ENCODE peak calls at places on chromosomes 4 and X, in ten cellular contexts. One of them, this sample, is unnamed.

GRCh38 chr4:24560770-24561415 is 23.5 kb downstream of the DHX15 start:
- DNase-seq in activated CD4-positive, alpha-beta T cell treated with anti-CD3 and anti-CD28 coated beads, Interleukin-2, amount 50 U/mL, for 1 hour: no peak
- DNase-seq in iris pigment epithelial cell: peak
- DNase-seq in AG08395: no peak
- DNase-seq in activated CD8-positive, alpha-beta memory T cell treated with anti-CD3 and anti-CD28 coated beads for 1 hour: no peak
- DNase-seq in natural killer cell: no peak
- DNase-seq in anterior cingulate cortex: no peak
- DNase-seq in HEK293T: no peak
- DNase-seq in KBM-7: no peak
- DNase-seq in mesothelial cell of epicardium: no peak
- DNase-seq in this sample: no peak

GRCh38 chr4:139762715-139763114 is 97.1 kb downstream of the MGST2 start:
- DNase-seq in activated CD8-positive, alpha-beta memory T cell treated with anti-CD3 and anti-CD28 coated beads for 1 hour: no peak
- DNase-seq in iris pigment epithelial cell: no peak
- DNase-seq in KBM-7: no peak
- DNase-seq in AG08395: no peak
- DNase-seq in natural killer cell: no peak
- DNase-seq in anterior cingulate cortex: no peak
- DNase-seq in HEK293T: no peak
- DNase-seq in activated CD4-positive, alpha-beta T cell treated with anti-CD3 and anti-CD28 coated beads, Interleukin-2, amount 50 U/mL, for 1 hour: no peak
- DNase-seq in mesothelial cell of epicardium: no peak
- DNase-seq in this sample: no peak

GRCh38 chr4:140863187-140863586 is 107.0 kb upstream of the TBC1D9 start:
- DNase-seq in natural killer cell: no peak
- DNase-seq in HEK293T: no peak
- DNase-seq in iris pigment epithelial cell: no peak
- DNase-seq in activated CD4-positive, alpha-beta T cell treated with anti-CD3 and anti-CD28 coated beads, Interleukin-2, amount 50 U/mL, for 1 hour: no peak
- DNase-seq in activated CD8-positive, alpha-beta memory T cell treated with anti-CD3 and anti-CD28 coated beads for 1 hour: no peak
- DNase-seq in anterior cingulate cortex: no peak
- DNase-seq in mesothelial cell of epicardium: no peak
- DNase-seq in KBM-7: no peak
- DNase-seq in AG08395: no peak
- DNase-seq in this sample: no peak

GRCh38 chrX:119948381-119948780 is 4.8 kb upstream of the NKAP start:
- DNase-seq in activated CD8-positive, alpha-beta memory T cell treated with anti-CD3 and anti-CD28 coated beads for 1 hour: no peak
- DNase-seq in mesothelial cell of epicardium: no peak
- DNase-seq in anterior cingulate cortex: no peak
- DNase-seq in KBM-7: no peak
- DNase-seq in HEK293T: no peak
- DNase-seq in iris pigment epithelial cell: peak
- DNase-seq in natural killer cell: no peak
- DNase-seq in activated CD4-positive, alpha-beta T cell treated with anti-CD3 and anti-CD28 coated beads, Interleukin-2, amount 50 U/mL, for 1 hour: no peak
- DNase-seq in AG08395: no peak
- DNase-seq in this sample: no peak

GRCh38 chr4:7425591-7426468 is 8.9 kb downstream of the PSAPL1 start:
- DNase-seq in activated CD8-positive, alpha-beta memory T cell treated with anti-CD3 and anti-CD28 coated beads for 1 hour: no peak
- DNase-seq in activated CD4-positive, alpha-beta T cell treated with anti-CD3 and anti-CD28 coated beads, Interleukin-2, amount 50 U/mL, for 1 hour: no peak
- DNase-seq in iris pigment epithelial cell: no peak
- DNase-seq in natural killer cell: peak
- DNase-seq in AG08395: no peak
- DNase-seq in mesothelial cell of epicardium: peak
- DNase-seq in anterior cingulate cortex: no peak
- DNase-seq in HEK293T: no peak
- DNase-seq in KBM-7: no peak
- DNase-seq in this sample: no peak

GRCh38 chr4:107599841-107600240 is 120.2 kb downstream of the PAPSS1 start:
- DNase-seq in natural killer cell: no peak
- DNase-seq in AG08395: peak
- DNase-seq in KBM-7: no peak
- DNase-seq in mesothelial cell of epicardium: no peak
- DNase-seq in activated CD4-positive, alpha-beta T cell treated with anti-CD3 and anti-CD28 coated beads, Interleukin-2, amount 50 U/mL, for 1 hour: no peak
- DNase-seq in HEK293T: no peak
- DNase-seq in anterior cingulate cortex: no peak
- DNase-seq in activated CD8-positive, alpha-beta memory T cell treated with anti-CD3 and anti-CD28 coated beads for 1 hour: no peak
- DNase-seq in iris pigment epithelial cell: no peak
- DNase-seq in this sample: peak

GRCh38 chr4:19947349-19947748 is 304.4 kb upstream of the SLIT2 start:
- DNase-seq in activated CD8-positive, alpha-beta memory T cell treated with anti-CD3 and anti-CD28 coated beads for 1 hour: no peak
- DNase-seq in AG08395: peak
- DNase-seq in natural killer cell: no peak
- DNase-seq in activated CD4-positive, alpha-beta T cell treated with anti-CD3 and anti-CD28 coated beads, Interleukin-2, amount 50 U/mL, for 1 hour: no peak
- DNase-seq in HEK293T: no peak
- DNase-seq in mesothelial cell of epicardium: no peak
- DNase-seq in iris pigment epithelial cell: peak
- DNase-seq in KBM-7: no peak
- DNase-seq in anterior cingulate cortex: no peak
- DNase-seq in this sample: peak

GRCh38 chr4:67918428-67918827 is 34.6 kb upstream of the TMPRSS11D start:
- DNase-seq in natural killer cell: no peak
- DNase-seq in activated CD8-positive, alpha-beta memory T cell treated with anti-CD3 and anti-CD28 coated beads for 1 hour: no peak
- DNase-seq in KBM-7: peak
- DNase-seq in anterior cingulate cortex: no peak
- DNase-seq in iris pigment epithelial cell: no peak
- DNase-seq in activated CD4-positive, alpha-beta T cell treated with anti-CD3 and anti-CD28 coated beads, Interleukin-2, amount 50 U/mL, for 1 hour: no peak
- DNase-seq in HEK293T: no peak
- DNase-seq in mesothelial cell of epicardium: no peak
- DNase-seq in AG08395: no peak
- DNase-seq in this sample: no peak

GRCh38 chrX:118550792-118551191 is 55.2 kb downstream of the DOCK11 start:
- DNase-seq in activated CD4-positive, alpha-beta T cell treated with anti-CD3 and anti-CD28 coated beads, Interleukin-2, amount 50 U/mL, for 1 hour: no peak
- DNase-seq in natural killer cell: no peak
- DNase-seq in anterior cingulate cortex: no peak
- DNase-seq in KBM-7: no peak
- DNase-seq in iris pigment epithelial cell: no peak
- DNase-seq in HEK293T: no peak
- DNase-seq in activated CD8-positive, alpha-beta memory T cell treated with anti-CD3 and anti-CD28 coated beads for 1 hour: no peak
- DNase-seq in AG08395: no peak
- DNase-seq in mesothelial cell of epicardium: no peak
- DNase-seq in this sample: no peak

GRCh38 chrX:133555796-133556458 is 140.6 kb upstream of the GPC4 start:
- DNase-seq in iris pigment epithelial cell: no peak
- DNase-seq in activated CD8-positive, alpha-beta memory T cell treated with anti-CD3 and anti-CD28 coated beads for 1 hour: no peak
- DNase-seq in natural killer cell: no peak
- DNase-seq in AG08395: no peak
- DNase-seq in mesothelial cell of epicardium: no peak
- DNase-seq in activated CD4-positive, alpha-beta T cell treated with anti-CD3 and anti-CD28 coated beads, Interleukin-2, amount 50 U/mL, for 1 hour: no peak
- DNase-seq in KBM-7: no peak
- DNase-seq in anterior cingulate cortex: no peak
- DNase-seq in HEK293T: no peak
- DNase-seq in this sample: no peak

GRCh38 chr4:2084316-2084715 is 25.2 kb downstream of the NAT8L start:
- DNase-seq in activated CD4-positive, alpha-beta T cell treated with anti-CD3 and anti-CD28 coated beads, Interleukin-2, amount 50 U/mL, for 1 hour: no peak
- DNase-seq in natural killer cell: peak
- DNase-seq in activated CD8-positive, alpha-beta memory T cell treated with anti-CD3 and anti-CD28 coated beads for 1 hour: no peak
- DNase-seq in KBM-7: no peak
- DNase-seq in anterior cingulate cortex: no peak
- DNase-seq in mesothelial cell of epicardium: peak
- DNase-seq in iris pigment epithelial cell: no peak
- DNase-seq in HEK293T: no peak
- DNase-seq in AG08395: no peak
- DNase-seq in this sample: no peak

GRCh38 chrX:134566506-134566905 is 91.8 kb downstream of the PLAC1 start:
- DNase-seq in HEK293T: no peak
- DNase-seq in natural killer cell: no peak
- DNase-seq in iris pigment epithelial cell: no peak
- DNase-seq in activated CD4-positive, alpha-beta T cell treated with anti-CD3 and anti-CD28 coated beads, Interleukin-2, amount 50 U/mL, for 1 hour: no peak
- DNase-seq in KBM-7: no peak
- DNase-seq in mesothelial cell of epicardium: no peak
- DNase-seq in AG08395: no peak
- DNase-seq in activated CD8-positive, alpha-beta memory T cell treated with anti-CD3 and anti-CD28 coated beads for 1 hour: no peak
- DNase-seq in anterior cingulate cortex: no peak
- DNase-seq in this sample: no peak

GRCh38 chr4:81828991-81829390 is 357.3 kb upstream of the RASGEF1B start:
- DNase-seq in activated CD4-positive, alpha-beta T cell treated with anti-CD3 and anti-CD28 coated beads, Interleukin-2, amount 50 U/mL, for 1 hour: no peak
- DNase-seq in natural killer cell: no peak
- DNase-seq in anterior cingulate cortex: no peak
- DNase-seq in activated CD8-positive, alpha-beta memory T cell treated with anti-CD3 and anti-CD28 coated beads for 1 hour: no peak
- DNase-seq in iris pigment epithelial cell: no peak
- DNase-seq in AG08395: no peak
- DNase-seq in mesothelial cell of epicardium: no peak
- DNase-seq in KBM-7: no peak
- DNase-seq in HEK293T: no peak
- DNase-seq in this sample: no peak

GRCh38 chrX:19630228-19630627 is 114.9 kb upstream of the MAP3K15 start:
- DNase-seq in AG08395: no peak
- DNase-seq in mesothelial cell of epicardium: no peak
- DNase-seq in HEK293T: no peak
- DNase-seq in activated CD8-positive, alpha-beta memory T cell treated with anti-CD3 and anti-CD28 coated beads for 1 hour: no peak
- DNase-seq in iris pigment epithelial cell: no peak
- DNase-seq in KBM-7: peak
- DNase-seq in natural killer cell: no peak
- DNase-seq in activated CD4-positive, alpha-beta T cell treated with anti-CD3 and anti-CD28 coated beads, Interleukin-2, amount 50 U/mL, for 1 hour: no peak
- DNase-seq in anterior cingulate cortex: no peak
- DNase-seq in this sample: no peak

GRCh38 chr4:3716034-3716875 is 49.9 kb upstream of the ADRA2C start:
- DNase-seq in mesothelial cell of epicardium: no peak
- DNase-seq in AG08395: no peak
- DNase-seq in iris pigment epithelial cell: no peak
- DNase-seq in anterior cingulate cortex: no peak
- DNase-seq in KBM-7: no peak
- DNase-seq in activated CD8-positive, alpha-beta memory T cell treated with anti-CD3 and anti-CD28 coated beads for 1 hour: no peak
- DNase-seq in activated CD4-positive, alpha-beta T cell treated with anti-CD3 and anti-CD28 coated beads, Interleukin-2, amount 50 U/mL, for 1 hour: no peak
- DNase-seq in HEK293T: no peak
- DNase-seq in natural killer cell: no peak
- DNase-seq in this sample: no peak

GRCh38 chrX:115957862-115958490 is 212.6 kb upstream of the AGTR2 start:
- DNase-seq in natural killer cell: no peak
- DNase-seq in KBM-7: peak
- DNase-seq in iris pigment epithelial cell: no peak
- DNase-seq in AG08395: no peak
- DNase-seq in anterior cingulate cortex: no peak
- DNase-seq in mesothelial cell of epicardium: no peak
- DNase-seq in HEK293T: peak
- DNase-seq in activated CD4-positive, alpha-beta T cell treated with anti-CD3 and anti-CD28 coated beads, Interleukin-2, amount 50 U/mL, for 1 hour: no peak
- DNase-seq in activated CD8-positive, alpha-beta memory T cell treated with anti-CD3 and anti-CD28 coated beads for 1 hour: no peak
- DNase-seq in this sample: no peak

GRCh38 chr4:7773401-7774187 is 166.1 kb downstream of the AFAP1 start:
- DNase-seq in natural killer cell: no peak
- DNase-seq in activated CD4-positive, alpha-beta T cell treated with anti-CD3 and anti-CD28 coated beads, Interleukin-2, amount 50 U/mL, for 1 hour: no peak
- DNase-seq in anterior cingulate cortex: no peak
- DNase-seq in HEK293T: no peak
- DNase-seq in activated CD8-positive, alpha-beta memory T cell treated with anti-CD3 and anti-CD28 coated beads for 1 hour: no peak
- DNase-seq in mesothelial cell of epicardium: no peak
- DNase-seq in iris pigment epithelial cell: no peak
- DNase-seq in AG08395: no peak
- DNase-seq in KBM-7: no peak
- DNase-seq in this sample: no peak

GRCh38 chr4:2042207-2042946 is 16.8 kb upstream of the NAT8L start:
- DNase-seq in iris pigment epithelial cell: no peak
- DNase-seq in HEK293T: peak
- DNase-seq in AG08395: peak
- DNase-seq in activated CD4-positive, alpha-beta T cell treated with anti-CD3 and anti-CD28 coated beads, Interleukin-2, amount 50 U/mL, for 1 hour: peak
- DNase-seq in activated CD8-positive, alpha-beta memory T cell treated with anti-CD3 and anti-CD28 coated beads for 1 hour: no peak
- DNase-seq in mesothelial cell of epicardium: no peak
- DNase-seq in anterior cingulate cortex: no peak
- DNase-seq in natural killer cell: peak
- DNase-seq in KBM-7: no peak
- DNase-seq in this sample: peak

GRCh38 chrX:56793533-56794320 is 64.7 kb downstream of the NBDY start:
- DNase-seq in AG08395: no peak
- DNase-seq in iris pigment epithelial cell: peak
- DNase-seq in activated CD8-positive, alpha-beta memory T cell treated with anti-CD3 and anti-CD28 coated beads for 1 hour: no peak
- DNase-seq in mesothelial cell of epicardium: peak
- DNase-seq in KBM-7: no peak
- DNase-seq in natural killer cell: no peak
- DNase-seq in HEK293T: no peak
- DNase-seq in activated CD4-positive, alpha-beta T cell treated with anti-CD3 and anti-CD28 coated beads, Interleukin-2, amount 50 U/mL, for 1 hour: no peak
- DNase-seq in anterior cingulate cortex: no peak
- DNase-seq in this sample: no peak

GRCh38 chrX:51614353-51614752 is 4.4 kb downstream of the CENPVL3 start:
- DNase-seq in HEK293T: peak
- DNase-seq in KBM-7: peak
- DNase-seq in anterior cingulate cortex: no peak
- DNase-seq in iris pigment epithelial cell: peak
- DNase-seq in activated CD4-positive, alpha-beta T cell treated with anti-CD3 and anti-CD28 coated beads, Interleukin-2, amount 50 U/mL, for 1 hour: no peak
- DNase-seq in AG08395: peak
- DNase-seq in natural killer cell: no peak
- DNase-seq in mesothelial cell of epicardium: no peak
- DNase-seq in activated CD8-positive, alpha-beta memory T cell treated with anti-CD3 and anti-CD28 coated beads for 1 hour: no peak
- DNase-seq in this sample: peak